ENCODE peak calls at places on chromosomes 3 and 15, in six cellular contexts. M, X, H, A, T and Y are unnamed samples.

GRCh38 chr3:28786446-28786845 is 437.8 kb upstream of the AZI2 start:
- DNase-seq in M (no peak), X (no peak), H (no peak), A (no peak), T (no peak), Y (no peak)

GRCh38 chr3:14175383-14176037 is 2.9 kb downstream of the XPC start:
- DNase-seq in M (no peak), X (peak; percentile 48), H (no peak), A (no peak), T (no peak), Y (no peak)

GRCh38 chr15:69476704-69477473 is 24.3 kb downstream of the RPLP1 start:
- DNase-seq in M (no peak), X (no peak), H (no peak), A (no peak), T (no peak), Y (no peak)

GRCh38 chr3:184654375-184654774 is 57.5 kb downstream of the MAGEF1 start:
- DNase-seq in M (no peak), X (no peak), H (no peak), A (no peak), T (no peak), Y (no peak)

GRCh38 chr3:45318712-45319111 is 69.7 kb upstream of the LARS2 start:
- DNase-seq in M (no peak), X (no peak), H (no peak), A (no peak), T (no peak), Y (no peak)

GRCh38 chr15:83365370-83365938 is 81.0 kb upstream of the BNC1 start:
- DNase-seq in M (no peak), X (peak; percentile 72), H (peak; percentile 59), A (no peak), T (peak; percentile 63), Y (peak; percentile 21)

GRCh38 chr3:2862366-2862765 is 247.8 kb downstream of the IL5RA start:
- DNase-seq in M (no peak), X (no peak), H (no peak), A (no peak), T (no peak), Y (no peak)

GRCh38 chr3:81550415-81550814 is 211.0 kb downstream of the GBE1 start:
- DNase-seq in M (no peak), X (peak; percentile 8), H (no peak), A (no peak), T (no peak), Y (no peak)

GRCh38 chr3:43062040-43062555 is 43.8 kb downstream of the POMGNT2 start:
- DNase-seq in M (no peak), X (no peak), H (no peak), A (no peak), T (no peak), Y (no peak)